ENCODE peak calls at places on chromosomes 6 and 20, in ten cellular contexts. V is heart right ventricle, P is AG09309, L is GM13977, B is IMR-90, W is cardiac fibroblast, U is fibroblast of the aortic adventitia, R is AG10803, G is fibroblast of lung, Q is HFFc6. J is an unnamed sample.

GRCh38 chr20:37042986-37043972 is 52.5 kb downstream of the RBL1 start:
- DNase-seq in V (no peak), P (no peak), L (peak), B (no peak), W (no peak), U (no peak), R (no peak), G (no peak), Q (no peak), J (no peak)

GRCh38 chr20:45905505-45906079 is 6.4 kb downstream of the PLTP start:
- DNase-seq in V (no peak), P (no peak), L (no peak), B (peak), W (no peak), U (peak), R (peak), G (peak), Q (peak), J (no peak)

GRCh38 chr6:3363296-3364025 is 93.4 kb downstream of the SLC22A23 start:
- DNase-seq in V (no peak), P (no peak), L (no peak), B (no peak), W (no peak), U (no peak), R (no peak), G (no peak), Q (no peak), J (peak)

GRCh38 chr6:89692256-89692655 is 53.7 kb upstream of the LYRM2 start:
- DNase-seq in V (no peak), P (no peak), L (no peak), B (no peak), W (no peak), U (no peak), R (no peak), G (no peak), Q (no peak), J (no peak)

GRCh38 chr6:2841264-2842138 is at the start of gene SERPINB1:
- DNase-seq in V (peak), P (peak), L (peak), B (peak), W (peak), U (peak), R (peak), G (peak), Q (peak), J (peak)

GRCh38 chr6:139545474-139546116 is 171.1 kb upstream of the CITED2 start:
- DNase-seq in V (no peak), P (no peak), L (no peak), B (no peak), W (no peak), U (peak), R (peak), G (no peak), Q (no peak), J (no peak)

GRCh38 chr6:106377061-106377540 is 16.6 kb downstream of the CRYBG1 start:
- DNase-seq in V (no peak), P (no peak), L (no peak), B (peak), W (peak), U (peak), R (no peak), G (peak), Q (peak), J (no peak)

GRCh38 chr20:2799688-2800589 is 488 bp downstream of the CPXM1 start:
- DNase-seq in V (no peak), P (no peak), L (peak), B (peak), W (no peak), U (peak), R (no peak), G (peak), Q (no peak), J (no peak)

GRCh38 chr6:154410619-154411044 is 54.0 kb upstream of the IPCEF1 start:
- DNase-seq in V (peak), P (peak), L (no peak), B (peak), W (peak), U (peak), R (peak), G (peak), Q (peak), J (peak)

GRCh38 chr6:165721349-165721748 is 58.3 kb upstream of the PDE10A start:
- DNase-seq in V (no peak), P (no peak), L (no peak), B (peak), W (no peak), U (peak), R (peak), G (no peak), Q (no peak), J (no peak)

GRCh38 chr20:38126146-38126912 is 38.7 kb downstream of the TGM2 start:
- DNase-seq in V (no peak), P (no peak), L (no peak), B (no peak), W (peak), U (peak), R (no peak), G (peak), Q (no peak), J (no peak)

GRCh38 chr6:108497883-108498282 is 62.8 kb upstream of the FOXO3 start:
- DNase-seq in V (peak), P (no peak), L (peak), B (peak), W (peak), U (peak), R (peak), G (peak), Q (peak), J (no peak)

GRCh38 chr6:11275598-11275997 is 43.1 kb upstream of the NEDD9 start:
- DNase-seq in V (no peak), P (no peak), L (peak), B (no peak), W (no peak), U (no peak), R (no peak), G (no peak), Q (no peak), J (no peak)

GRCh38 chr20:22411568-22412450 is 172.6 kb downstream of the FOXA2 start:
- DNase-seq in V (peak), P (peak), L (no peak), B (no peak), W (peak), U (peak), R (peak), G (peak), Q (no peak), J (no peak)

GRCh38 chr20:3406481-3407425 is 716 bp downstream of the DNAAF9 start:
- DNase-seq in V (peak), P (peak), L (peak), B (peak), W (peak), U (peak), R (peak), G (peak), Q (peak), J (peak)

GRCh38 chr6:122400121-122400450 is 634 bp downstream of the HSF2 start:
- DNase-seq in V (peak), P (no peak), L (no peak), B (no peak), W (peak), U (peak), R (peak), G (peak), Q (peak), J (peak)

GRCh38 chr6:45591816-45592359 is 214.2 kb upstream of the SUPT3H start:
- DNase-seq in V (no peak), P (no peak), L (no peak), B (no peak), W (no peak), U (no peak), R (no peak), G (no peak), Q (no peak), J (no peak)

GRCh38 chr6:26553264-26553738 is 15.1 kb downstream of the HMGN4 start:
- DNase-seq in V (peak), P (no peak), L (peak), B (peak), W (peak), U (peak), R (peak), G (peak), Q (no peak), J (peak)

GRCh38 chr6:42322676-42323075 is 105.0 kb upstream of the MRPS10 start:
- DNase-seq in V (no peak), P (no peak), L (no peak), B (no peak), W (no peak), U (no peak), R (no peak), G (no peak), Q (no peak), J (no peak)

GRCh38 chr20:24993337-24994185 is 1.0 kb upstream of the APMAP start:
- DNase-seq in V (no peak), P (peak), L (no peak), B (peak), W (peak), U (peak), R (peak), G (peak), Q (peak), J (no peak)

GRCh38 chr20:53164072-53164471 is 191.9 kb downstream of the TSHZ2 start:
- DNase-seq in V (no peak), P (no peak), L (no peak), B (no peak), W (no peak), U (no peak), R (no peak), G (no peak), Q (no peak), J (no peak)

GRCh38 chr6:119160911-119161310 is 82.4 kb upstream of the FAM184A start:
- DNase-seq in V (no peak), P (no peak), L (no peak), B (no peak), W (no peak), U (peak), R (peak), G (peak), Q (no peak), J (no peak)

GRCh38 chr6:156774872-156775405 is 2.2 kb upstream of the ARID1B start:
- DNase-seq in V (no peak), P (no peak), L (no peak), B (no peak), W (peak), U (peak), R (no peak), G (no peak), Q (no peak), J (no peak)
- TF ChIP-seq CTCF in V (no peak), P (no peak), L (no peak), B (no peak), W (no peak), U (no peak), R (peak), G (no peak), Q (no peak), J (no peak)

GRCh38 chr6:18155273-18155863 is at the start of gene KDM1B:
- DNase-seq in V (peak), P (peak), L (peak), B (peak), W (peak), U (peak), R (peak), G (peak), Q (peak), J (no peak)
- TF ChIP-seq CTCF in V (no peak), P (no peak), L (no peak), B (no peak), W (no peak), U (no peak), R (no peak), G (no peak), Q (no peak), J (no peak)

DNA sequence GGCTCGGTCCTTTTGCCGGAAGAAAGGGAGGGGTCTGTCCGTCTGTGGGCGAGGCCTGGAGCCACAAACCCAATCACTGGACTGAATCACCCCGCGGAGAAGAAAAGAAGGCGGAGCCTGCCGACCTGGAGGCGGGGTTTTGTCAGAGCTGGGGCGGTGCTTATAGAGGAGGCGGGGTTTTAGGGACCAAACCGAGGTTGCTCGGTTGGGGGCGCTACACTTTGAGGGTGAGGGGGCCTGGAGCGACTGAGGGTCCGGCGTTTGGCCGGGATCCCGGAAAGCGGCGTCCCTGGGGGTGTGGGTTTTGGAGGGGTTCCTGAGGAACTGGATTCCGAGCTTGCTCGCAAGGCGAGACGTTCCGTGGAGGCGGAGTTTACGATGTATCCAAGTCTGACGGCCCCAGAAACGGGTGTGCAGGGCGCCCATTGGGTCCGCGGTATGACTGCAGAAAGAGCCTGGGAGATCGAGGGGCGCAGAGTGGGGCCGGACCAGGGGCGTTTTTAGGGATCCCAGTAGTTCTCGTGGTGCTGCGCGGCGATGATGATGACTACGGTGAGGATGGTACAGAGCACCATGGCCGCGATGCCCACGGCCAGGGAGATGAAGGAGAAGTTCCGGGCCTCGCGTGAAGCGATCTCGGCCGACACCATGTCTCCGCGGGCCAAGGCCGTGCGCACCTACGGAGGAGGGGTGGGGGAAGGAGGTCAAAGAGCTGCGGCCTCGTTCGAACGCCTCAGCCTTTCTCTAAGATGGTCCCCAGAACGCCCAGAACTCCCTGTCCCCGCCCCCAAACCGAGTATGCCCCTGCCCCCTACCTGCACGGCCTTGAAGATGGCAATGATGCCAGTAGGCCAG is 2.8 kb downstream of the PRRT1 start:
- DNase-seq in V (peak), P (no peak), L (no peak), B (no peak), W (no peak), U (no peak), R (no peak), G (peak), Q (no peak), J (peak)
- TF ChIP-seq CTCF in V (no peak), P (no peak), L (no peak), B (no peak), W (no peak), U (no peak), R (no peak), G (no peak), Q (no peak), J (no peak)

GRCh38 chr6:37706749-37707148 is 9.1 kb upstream of the MDGA1 start:
- DNase-seq in V (no peak), P (no peak), L (no peak), B (no peak), W (no peak), U (no peak), R (no peak), G (no peak), Q (no peak), J (no peak)

GRCh38 chr6:37704066-37704465 is 6.4 kb upstream of the MDGA1 start:
- DNase-seq in V (no peak), P (no peak), L (no peak), B (no peak), W (no peak), U (no peak), R (no peak), G (no peak), Q (no peak), J (no peak)

GRCh38 chr6:37702314-37702713 is 4.6 kb upstream of the MDGA1 start:
- DNase-seq in V (no peak), P (no peak), L (no peak), B (no peak), W (no peak), U (no peak), R (no peak), G (no peak), Q (no peak), J (no peak)

GRCh38 chr6:37704923-37705238 is 7.2 kb upstream of the MDGA1 start:
- DNase-seq in V (no peak), P (no peak), L (no peak), B (no peak), W (no peak), U (no peak), R (no peak), G (no peak), Q (no peak), J (no peak)

DNA sequence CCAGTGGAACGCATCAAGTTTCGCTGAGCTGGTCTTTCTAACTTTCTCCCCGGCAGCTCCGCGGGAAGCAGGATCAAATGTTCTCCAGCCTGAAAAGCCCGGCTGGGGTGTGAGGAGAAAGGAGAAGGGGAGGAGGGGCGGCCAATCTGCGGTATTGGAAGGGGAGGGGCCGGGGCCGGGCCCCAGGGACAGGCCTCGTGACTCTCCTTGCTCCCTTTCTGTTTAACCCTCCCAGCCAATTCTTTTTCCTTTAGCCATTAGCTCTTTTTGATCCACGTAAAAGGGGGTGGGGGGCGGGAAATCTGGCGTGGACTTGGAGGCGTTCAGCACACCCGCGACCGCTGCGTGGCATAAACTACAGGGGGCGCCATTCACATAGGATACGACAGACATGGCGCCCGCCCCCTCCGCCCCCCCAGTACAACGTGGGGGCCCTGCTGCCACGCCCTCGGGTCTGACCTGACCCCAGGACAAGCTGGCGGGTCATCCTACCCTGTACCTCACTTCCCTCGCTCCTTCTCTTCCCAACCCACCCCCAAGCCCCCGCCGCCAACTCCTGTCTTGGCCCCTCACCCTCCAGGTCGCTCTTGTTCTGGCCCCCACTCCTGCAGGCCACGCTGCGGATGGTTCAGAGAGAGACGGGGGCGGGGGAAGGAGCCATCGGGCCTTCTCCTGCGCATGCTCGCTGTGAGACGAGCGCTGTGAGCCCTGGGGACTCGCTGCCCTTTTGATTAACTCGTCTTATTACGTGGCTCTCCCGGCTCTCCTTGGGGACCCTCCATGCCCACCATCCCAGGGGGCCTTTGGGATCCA is 7.8 kb upstream of the MDGA1 start:
- DNase-seq in V (peak), P (no peak), L (peak), B (peak), W (peak), U (peak), R (peak), G (peak), Q (peak), J (peak)
- TF ChIP-seq CTCF in V (peak), P (peak), L (peak), B (peak), W (peak), U (peak), R (peak), G (peak), Q (peak), J (no peak)

J was measured in lower leg skin.